ENCODE peak calls at places on chromosomes 2 and 18, in eight cellular contexts. Q is MM.1S, K is GM23248, B is PC-3, V is GM23338, F is HCT116, I is neural progenitor cell, X is OCI-LY7. O is an unnamed sample.

GRCh38 chr2:25877431-25878360 is 591 bp downstream of the ASXL2 start:
- DNase-seq in Q (peak), K (peak), B (peak), V (peak), F (peak), I (peak), X (peak), O (peak)

GRCh38 chr2:11862049-11862448 is 115.6 kb downstream of the LPIN1 start:
- DNase-seq in Q (no peak), K (no peak), B (no peak), V (no peak), F (no peak), I (no peak), X (no peak), O (no peak)

GRCh38 chr2:11692966-11693521 is 23.0 kb upstream of the NTSR2 start:
- DNase-seq in Q (peak), K (peak), B (peak), V (peak), F (peak), I (peak), X (peak), O (peak)

GRCh38 chr2:39875182-39875913 is 96.3 kb upstream of the THUMPD2 start:
- DNase-seq in Q (no peak), K (peak), B (peak), V (no peak), F (no peak), I (no peak), X (no peak), O (no peak)

GRCh38 chr2:65539633-65540032 is 107.2 kb upstream of the SPRED2 start:
- DNase-seq in Q (no peak), K (no peak), B (no peak), V (no peak), F (no peak), I (no peak), X (no peak), O (peak)

GRCh38 chr2:241967745-241968144 is 98.2 kb downstream of the RTP5 start:
- DNase-seq in Q (no peak), K (no peak), B (no peak), V (no peak), F (no peak), I (no peak), X (peak), O (no peak)

GRCh38 chr2:201484805-201485204 is 33.3 kb downstream of the STRADB start:
- DNase-seq in Q (no peak), K (no peak), B (no peak), V (no peak), F (no peak), I (no peak), X (no peak), O (no peak)

GRCh38 chr2:105611328-105611627 is 133.4 kb upstream of the NCK2 start:
- DNase-seq in Q (no peak), K (no peak), B (no peak), V (no peak), F (no peak), I (no peak), X (no peak), O (no peak)

GRCh38 chr2:149329470-149330126 is 789 bp upstream of the LYPD6 start:
- DNase-seq in Q (peak), K (peak), B (peak), V (peak), F (peak), I (peak), X (no peak), O (peak)

GRCh38 chr2:9106338-9107167 is 100.1 kb upstream of the ASAP2 start:
- DNase-seq in Q (no peak), K (no peak), B (no peak), V (no peak), F (no peak), I (no peak), X (no peak), O (no peak)

GRCh38 chr2:15243762-15244161 is 317.4 kb downstream of the NBAS start:
- DNase-seq in Q (no peak), K (peak), B (peak), V (no peak), F (no peak), I (no peak), X (no peak), O (no peak)

GRCh38 chr2:223908304-223909047 is 36.7 kb downstream of the WDFY1 start:
- DNase-seq in Q (no peak), K (no peak), B (no peak), V (no peak), F (no peak), I (no peak), X (no peak), O (no peak)

GRCh38 chr2:233424028-233424951 is 70.0 kb downstream of the DGKD start:
- DNase-seq in Q (no peak), K (no peak), B (peak), V (no peak), F (no peak), I (no peak), X (no peak), O (no peak)

GRCh38 chr2:63035169-63035568 is 15.5 kb upstream of the OTX1 start:
- DNase-seq in Q (no peak), K (no peak), B (peak), V (no peak), F (no peak), I (no peak), X (no peak), O (no peak)

GRCh38 chr2:239401450-239402227 is 819 bp upstream of the HDAC4 start:
- DNase-seq in Q (peak), K (peak), B (peak), V (peak), F (peak), I (peak), X (peak), O (peak)

GRCh38 chr2:196836440-196836839 is 27.3 kb upstream of the C2orf66 start:
- DNase-seq in Q (no peak), K (peak), B (peak), V (no peak), F (no peak), I (no peak), X (no peak), O (no peak)

GRCh38 chr2:118847447-118848172 is at the start of gene EN1:
- DNase-seq in Q (no peak), K (peak), B (peak), V (peak), F (no peak), I (peak), X (no peak), O (peak)

GRCh38 chr2:29249666-29250253 is 134.5 kb downstream of the CLIP4 start:
- DNase-seq in Q (no peak), K (no peak), B (no peak), V (no peak), F (no peak), I (no peak), X (no peak), O (peak)

GRCh38 chr2:99468155-99468554 is 21.7 kb downstream of the REV1 start:
- DNase-seq in Q (no peak), K (no peak), B (no peak), V (no peak), F (no peak), I (no peak), X (no peak), O (no peak)

GRCh38 chr18:48719988-48720654 is 181.3 kb downstream of the CTIF start:
- DNase-seq in Q (no peak), K (peak), B (no peak), V (no peak), F (no peak), I (no peak), X (no peak), O (peak)

GRCh38 chr2:75289771-75290170 is 90.5 kb upstream of the TACR1 start:
- DNase-seq in Q (no peak), K (peak), B (no peak), V (no peak), F (no peak), I (no peak), X (no peak), O (no peak)

GRCh38 chr2:219493086-219493485 is 5.6 kb upstream of the GMPPA start:
- DNase-seq in Q (no peak), K (no peak), B (no peak), V (no peak), F (no peak), I (no peak), X (no peak), O (no peak)

GRCh38 chr2:30694286-30695055 is 112.8 kb downstream of the CAPN13 start:
- DNase-seq in Q (no peak), K (peak), B (no peak), V (no peak), F (no peak), I (no peak), X (no peak), O (no peak)

GRCh38 chr2:149456285-149456684 is 125.9 kb downstream of the LYPD6 start:
- DNase-seq in Q (no peak), K (no peak), B (peak), V (peak), F (no peak), I (no peak), X (no peak), O (no peak)

GRCh38 chr2:138600732-138601437 is 99.3 kb downstream of the SPOPL start:
- DNase-seq in Q (no peak), K (peak), B (peak), V (no peak), F (no peak), I (no peak), X (no peak), O (no peak)

GRCh38 chr2:241559489-241560180 is 1.1 kb downstream of the BOK start:
- DNase-seq in Q (no peak), K (peak), B (peak), V (peak), F (no peak), I (peak), X (no peak), O (peak)

GRCh38 chr2:98759338-98759737 is 28.4 kb upstream of the MGAT4A start:
- DNase-seq in Q (no peak), K (no peak), B (no peak), V (no peak), F (no peak), I (no peak), X (peak), O (no peak)

GRCh38 chr2:164186596-164186995 is 434.7 kb downstream of the GRB14 start:
- DNase-seq in Q (no peak), K (no peak), B (no peak), V (no peak), F (no peak), I (no peak), X (no peak), O (no peak)

GRCh38 chr2:187034434-187034833 is 185.5 kb upstream of the ZSWIM2 start:
- DNase-seq in Q (no peak), K (no peak), B (no peak), V (no peak), F (no peak), I (no peak), X (no peak), O (no peak)

GRCh38 chr2:112159454-112159921 is 21.3 kb downstream of the FBLN7 start:
- DNase-seq in Q (no peak), K (no peak), B (no peak), V (no peak), F (no peak), I (no peak), X (peak), O (no peak)

GRCh38 chr2:218979846-218980738 is 4.9 kb downstream of the FEV start:
- DNase-seq in Q (peak), K (peak), B (peak), V (peak), F (peak), I (peak), X (peak), O (peak)

GRCh38 chr2:120856421-120856862 is 120.8 kb downstream of the GLI2 start:
- DNase-seq in Q (no peak), K (peak), B (peak), V (peak), F (no peak), I (peak), X (no peak), O (peak)

GRCh38 chr2:217973008-217973787 is 29.6 kb downstream of the TNS1 start:
- DNase-seq in Q (no peak), K (no peak), B (no peak), V (no peak), F (no peak), I (no peak), X (no peak), O (no peak)

GRCh38 chr2:42182654-42183308 is 13.6 kb downstream of the EML4 start:
- DNase-seq in Q (no peak), K (no peak), B (no peak), V (no peak), F (no peak), I (no peak), X (no peak), O (no peak)

GRCh38 chr2:104923665-104924064 is 69.8 kb downstream of the POU3F3 start:
- DNase-seq in Q (peak), K (no peak), B (peak), V (no peak), F (no peak), I (no peak), X (peak), O (no peak)

GRCh38 chr2:70923378-70924015 is 12.2 kb upstream of the ATP6V1B1 start:
- DNase-seq in Q (peak), K (no peak), B (peak), V (peak), F (no peak), I (peak), X (peak), O (peak)

GRCh38 chr2:231679131-231679530 is 29.2 kb upstream of the PTMA start:
- DNase-seq in Q (no peak), K (no peak), B (no peak), V (no peak), F (no peak), I (peak), X (no peak), O (no peak)

GRCh38 chr2:237835372-237835771 is 24.1 kb upstream of the RAMP1 start:
- DNase-seq in Q (no peak), K (no peak), B (no peak), V (no peak), F (no peak), I (no peak), X (no peak), O (no peak)

DNA sequence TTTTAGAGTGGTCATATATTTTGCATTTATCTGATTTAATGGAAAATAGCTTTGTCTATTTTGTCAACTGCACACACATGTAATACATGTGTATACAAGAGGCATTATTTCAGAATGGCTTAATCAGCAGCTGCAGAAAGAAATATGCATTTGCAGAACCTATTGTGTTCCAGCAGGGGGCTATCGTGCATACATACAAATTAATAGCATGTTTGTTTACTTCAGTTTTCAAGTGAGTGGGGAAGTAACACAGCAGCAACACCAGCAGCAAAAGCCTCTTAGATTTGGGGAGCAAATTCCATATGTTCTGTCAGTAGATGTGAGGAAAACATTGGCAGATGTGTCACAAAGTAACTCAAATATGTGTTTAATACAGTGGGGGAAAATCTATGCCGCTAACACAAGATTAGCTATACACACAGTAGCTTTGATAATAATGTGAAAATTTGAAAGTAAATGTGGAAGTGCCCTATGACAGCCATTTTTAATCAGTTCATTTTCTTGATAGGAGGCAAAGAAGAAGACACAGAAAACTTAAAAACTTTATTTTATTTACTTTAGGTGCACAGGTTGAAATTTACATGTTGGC is 218.1 kb downstream of the WDR7 start:
- DNase-seq in Q (peak), K (peak), B (peak), V (peak), F (peak), I (peak), X (peak), O (peak)
- TF ChIP-seq EZH2phosphoT487 in Q (no peak), K (no peak), B (no peak), V (no peak), F (no peak), I (no peak), X (no peak), O (no peak)

GRCh38 chr2:197888322-197888721 is 83.9 kb downstream of the PLCL1 start:
- DNase-seq in Q (no peak), K (no peak), B (no peak), V (no peak), F (no peak), I (no peak), X (no peak), O (no peak)

GRCh38 chr2:197891897-197892442 is 87.6 kb downstream of the PLCL1 start:
- DNase-seq in Q (no peak), K (no peak), B (no peak), V (no peak), F (no peak), I (no peak), X (no peak), O (no peak)

GRCh38 chr2:197889041-197889440 is 84.6 kb downstream of the PLCL1 start:
- DNase-seq in Q (peak), K (peak), B (no peak), V (peak), F (no peak), I (peak), X (peak), O (no peak)

GRCh38 chr2:197893403-197894177 is 89.2 kb downstream of the PLCL1 start:
- DNase-seq in Q (peak), K (no peak), B (no peak), V (no peak), F (no peak), I (no peak), X (no peak), O (no peak)

DNA sequence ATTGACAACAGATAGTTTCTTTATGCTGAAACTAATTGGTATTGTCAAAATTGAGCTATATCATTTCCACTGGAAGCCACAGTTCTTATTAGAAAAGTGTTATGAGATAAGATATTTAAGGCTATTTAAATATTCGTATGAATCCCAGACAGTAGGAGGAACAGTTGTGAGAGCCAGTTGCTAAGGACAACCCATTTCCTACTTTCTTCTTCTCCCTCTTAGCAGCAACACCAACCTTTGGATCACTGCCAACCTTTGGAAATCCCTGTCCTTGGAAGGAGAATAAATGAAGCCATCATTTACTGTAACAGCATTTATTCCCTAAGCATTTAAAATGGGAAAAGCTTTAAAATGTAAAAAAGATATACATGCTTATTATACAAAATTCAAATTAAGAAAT is 85.8 kb downstream of the PLCL1 start:
- DNase-seq in Q (no peak), K (no peak), B (no peak), V (no peak), F (no peak), I (no peak), X (no peak), O (no peak)
- TF ChIP-seq EZH2phosphoT487 in Q (no peak), K (no peak), B (no peak), V (no peak), F (no peak), I (no peak), X (no peak), O (no peak)

GRCh38 chr2:155372969-155373368 is 674.5 kb downstream of the KCNJ3 start:
- DNase-seq in Q (no peak), K (peak), B (peak), V (peak), F (peak), I (no peak), X (peak), O (no peak)

GRCh38 chr2:155381446-155381845 is 683.0 kb downstream of the KCNJ3 start:
- DNase-seq in Q (no peak), K (no peak), B (no peak), V (no peak), F (no peak), I (no peak), X (no peak), O (no peak)

GRCh38 chr2:155382781-155383180 is 684.3 kb downstream of the KCNJ3 start:
- DNase-seq in Q (no peak), K (no peak), B (no peak), V (no peak), F (no peak), I (no peak), X (no peak), O (no peak)

GRCh38 chr2:155377931-155378444 is 679.5 kb downstream of the KCNJ3 start:
- DNase-seq in Q (peak), K (peak), B (no peak), V (no peak), F (no peak), I (no peak), X (no peak), O (no peak)

DNA sequence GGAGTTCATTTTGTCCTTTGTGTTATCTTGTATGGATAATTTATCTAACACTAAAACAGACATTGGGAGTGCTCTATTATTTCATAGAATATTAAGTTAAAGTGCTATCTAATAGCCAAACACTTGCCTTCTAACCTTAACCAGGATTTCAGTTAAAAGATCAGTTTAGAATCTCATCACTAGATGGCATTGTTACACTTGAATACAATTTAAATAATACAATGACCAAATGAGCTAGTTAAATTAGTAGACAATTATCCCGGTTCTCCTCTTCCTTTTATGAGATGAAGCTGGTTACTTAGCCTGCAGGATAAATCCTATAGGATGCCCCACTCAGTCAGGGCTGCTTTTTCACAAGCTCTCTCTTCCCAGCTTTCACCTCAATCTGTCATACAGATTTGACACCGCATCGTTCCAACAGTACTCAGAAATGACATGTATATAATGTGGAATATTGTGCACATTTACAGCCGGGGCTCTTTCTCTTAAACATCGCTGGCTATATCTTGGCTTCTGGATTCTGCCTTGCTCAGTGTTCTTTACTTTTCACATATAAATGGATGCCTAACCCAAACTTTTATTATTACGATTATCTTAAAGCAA is 678.8 kb downstream of the KCNJ3 start:
- DNase-seq in Q (peak), K (peak), B (peak), V (peak), F (peak), I (peak), X (peak), O (no peak)
- TF ChIP-seq EZH2phosphoT487 in Q (no peak), K (no peak), B (no peak), V (no peak), F (no peak), I (no peak), X (no peak), O (no peak)

DNA sequence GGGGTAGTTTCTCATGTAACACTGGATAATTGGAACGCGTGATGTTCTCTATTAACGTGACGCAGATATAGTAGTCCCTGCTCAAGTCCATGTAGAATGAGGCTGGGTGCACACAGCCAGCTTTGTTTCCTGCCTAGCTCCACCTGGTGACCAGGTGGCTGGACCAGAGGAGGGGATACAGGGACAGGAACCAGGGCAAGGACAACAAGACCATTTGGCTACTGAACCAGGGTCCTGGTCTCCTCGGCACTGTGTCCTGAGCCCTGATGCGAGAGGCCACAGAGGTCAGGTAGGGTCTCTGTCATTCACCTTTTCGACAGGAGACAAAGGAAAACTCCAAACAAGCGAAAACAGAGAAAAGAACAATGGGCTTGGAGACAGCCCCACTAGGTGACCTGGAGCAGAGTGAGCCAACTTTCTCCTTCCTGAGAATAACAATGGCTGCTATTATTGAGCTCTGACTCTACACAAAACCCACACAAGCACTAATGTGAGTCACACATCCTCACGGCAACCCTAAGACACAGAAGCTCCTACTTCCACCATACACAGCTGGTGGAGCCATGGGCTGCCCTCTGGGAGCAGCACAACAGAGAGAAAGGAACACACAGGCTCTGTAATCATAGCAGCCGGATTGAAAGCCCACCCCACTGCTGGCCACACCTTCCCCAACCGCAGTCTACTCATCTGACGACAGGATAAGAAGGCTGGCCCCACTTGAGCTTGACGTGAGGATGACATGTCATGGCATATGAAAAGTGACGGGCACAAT is 67.3 kb upstream of the TEX51 start:
- DNase-seq in Q (no peak), K (no peak), B (peak), V (no peak), F (no peak), I (no peak), X (no peak), O (no peak)
- TF ChIP-seq EZH2phosphoT487 in Q (no peak), K (no peak), B (no peak), V (no peak), F (no peak), I (no peak), X (no peak), O (no peak)

O was measured in SK-N-SH.